ENCODE peak calls at places on chromosomes 5 and 9, in four cellular contexts. V is tibial artery, A is A549, N is activated B cell treated with CpG ODN at 0.5 μM for 24 hours. I is an unnamed sample.

GRCh38 chr9:106560540-106560939 is 302.4 kb upstream of the ZNF462 start:
- DNase-seq in A (no peak), N (no peak), V (no peak), I (no peak)

GRCh38 chr9:95508968-95509850 is 7.6 kb downstream of the PTCH1 start:
- DNase-seq in A (peak; percentile 59), V (peak; percentile 94), N (peak; percentile 30), I (peak; percentile 64)

GRCh38 chr9:85959955-85960354 is 19.0 kb downstream of the NAA35 start:
- DNase-seq in V (no peak), A (no peak), N (no peak), I (no peak)

GRCh38 chr9:95435074-95435728 is 81.6 kb downstream of the PTCH1 start:
- DNase-seq in V (no peak), N (no peak), A (no peak), I (no peak)

GRCh38 chr5:151454166-151454565 is 6.8 kb downstream of the SLC36A1 start:
- DNase-seq in V (no peak), N (no peak), A (no peak), I (no peak)

GRCh38 chr9:83981126-83981871 is 694 bp downstream of the RMI1 start:
- DNase-seq in V (no peak), N (no peak), A (peak; percentile 52), I (no peak)

GRCh38 chr9:81588148-81588874 is 101.0 kb downstream of the TLE1 start:
- DNase-seq in N (no peak), A (peak; percentile 87), V (peak; percentile 91), I (peak; percentile 17)

GRCh38 chr5:140840978-140841962 is at the start of gene PCDHA8:
- DNase-seq in A (peak; percentile 20), V (no peak), N (no peak), I (no peak)

GRCh38 chr5:140630296-140630695 is 2.7 kb downstream of the CD14 start:
- DNase-seq in V (no peak), A (no peak), N (no peak), I (no peak)

GRCh38 chr5:84131372-84131771 is 253.3 kb downstream of the EDIL3 start:
- DNase-seq in A (no peak), V (no peak), N (no peak), I (no peak)

GRCh38 chr9:126365780-126366179 is 39.2 kb downstream of the MVB12B start:
- DNase-seq in A (no peak), V (no peak), N (no peak), I (no peak)

GRCh38 chr5:134537297-134537696 is 11.8 kb downstream of the JADE2 start:
- DNase-seq in N (no peak), V (no peak), A (no peak), I (no peak)

GRCh38 chr5:120614512-120614911 is 150.4 kb downstream of the PRR16 start:
- DNase-seq in V (no peak), A (no peak), N (no peak), I (no peak)

GRCh38 chr5:178711572-178711971 is 18.9 kb downstream of the ZNF354A start:
- DNase-seq in V (no peak), N (no peak), A (no peak), I (no peak)

GRCh38 chr5:175847503-175847902 is 23.9 kb upstream of the CPLX2 start:
- DNase-seq in A (peak; percentile 84), V (no peak), N (no peak), I (no peak)
- TF ChIP-seq CTCF in A (peak; percentile 45), V (no peak), N (no peak), I (peak; percentile 34)

GRCh38 chr5:155699385-155699784 is 627.6 kb upstream of the SGCD start:
- DNase-seq in A (no peak), N (no peak), V (no peak), I (no peak)
- TF ChIP-seq CTCF in A (no peak), N (no peak), V (no peak), I (no peak)

GRCh38 chr9:132507670-132508469 is 74.5 kb upstream of the BARHL1 start:
- DNase-seq in A (peak; percentile 95), N (peak; percentile 47), V (no peak), I (peak; percentile 66)
- TF ChIP-seq CTCF in A (peak; percentile 81), N (no peak), V (peak; percentile 65), I (peak; percentile 86)

GRCh38 chr9:90898229-90898628 is 96.6 kb downstream of the SYK start:
- DNase-seq in N (no peak), V (no peak), A (no peak), I (no peak)
- TF ChIP-seq CTCF in N (no peak), V (no peak), A (no peak), I (peak; percentile 36)

DNA sequence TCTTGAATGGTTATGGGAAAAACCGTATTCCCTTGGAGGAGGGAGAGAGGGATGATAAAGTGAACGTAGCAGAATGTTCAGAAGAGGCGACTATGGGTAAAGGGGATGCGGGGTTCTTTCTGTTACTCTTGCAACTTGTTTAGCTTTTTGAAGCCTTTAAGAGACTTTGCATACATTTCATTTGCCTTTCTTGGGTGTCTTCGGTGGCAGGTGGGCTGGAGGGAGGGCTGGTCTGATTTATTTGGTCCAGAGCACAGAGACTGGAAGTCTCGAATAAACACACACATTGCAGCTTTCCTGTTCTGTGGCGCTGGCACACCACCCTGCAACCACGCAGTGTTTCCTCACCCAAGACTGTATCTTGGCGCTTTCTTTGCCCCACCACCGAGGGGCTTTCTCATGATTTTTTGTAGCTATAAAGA is 23.2 kb downstream of the TTF1 start:
- DNase-seq in A (no peak), N (peak; percentile 39), V (no peak), I (no peak)
- TF ChIP-seq CTCF in A (no peak), N (no peak), V (no peak), I (no peak)

DNA sequence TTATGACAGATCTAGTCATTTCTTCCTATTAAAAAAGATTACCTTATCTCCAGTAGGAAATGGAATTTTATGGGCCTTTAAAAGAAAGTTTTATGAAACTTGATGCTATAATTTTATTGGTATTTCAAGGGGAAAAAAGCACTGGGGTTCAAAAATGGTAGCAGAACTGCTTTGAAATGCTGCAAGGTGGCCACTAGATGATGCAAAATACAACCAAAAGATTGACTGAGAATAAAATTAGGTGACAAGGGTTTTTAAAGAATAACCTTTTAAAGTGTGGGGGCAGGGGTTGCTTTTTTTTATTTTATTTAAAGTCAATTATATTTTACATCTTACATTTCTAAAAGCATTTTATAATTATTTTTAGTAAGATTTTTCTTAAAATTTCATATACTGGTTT is 61.7 kb downstream of the KLF9 start:
- DNase-seq in V (no peak), N (no peak), A (no peak), I (no peak)
- TF ChIP-seq CTCF in V (peak; percentile 69), N (no peak), A (peak; percentile 49), I (peak; percentile 25)

GRCh38 chr9:92242115-92242778 is 51.2 kb downstream of the IARS1 start:
- DNase-seq in A (peak; percentile 18), N (no peak), V (no peak), I (no peak)
- TF ChIP-seq CTCF in A (peak; percentile 48), N (no peak), V (no peak), I (peak; percentile 63)

DNA sequence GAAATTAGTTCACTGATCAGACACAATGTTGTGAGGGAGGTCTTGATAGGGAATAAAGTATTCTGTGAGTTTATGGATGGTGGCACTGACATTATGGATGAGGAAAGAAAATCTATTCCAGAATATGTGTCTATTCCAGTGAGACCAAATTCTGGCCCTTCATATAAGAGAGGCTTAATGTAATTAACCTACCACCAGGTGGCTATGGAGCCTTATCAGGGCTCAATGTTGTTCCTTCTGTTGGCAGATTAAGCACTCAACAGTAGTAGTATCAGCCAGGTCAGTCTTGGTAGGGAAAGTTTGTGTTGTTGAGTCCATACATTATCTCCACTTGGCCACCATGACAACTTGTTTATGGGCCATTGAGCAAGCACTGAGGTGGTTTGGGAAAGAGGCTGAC is 41.7 kb upstream of the BARX1 start:
- DNase-seq in V (no peak), N (no peak), A (no peak), I (no peak)
- TF ChIP-seq CTCF in V (no peak), N (no peak), A (no peak), I (no peak)

I was measured in progenitor cell of endocrine pancreas.